ENCODE peak calls at places on chromosomes 4 and X, in eight cellular contexts. I is astrocyte, H is endothelial cell of umbilical vein, S is neural progenitor cell, Z is kidney, U is breast epithelium, Y is osteoblast, X is tibial artery. J is an unnamed sample.

GRCh38 chr4:173529505-173530325 is at the start of gene HAND2:
- DNase-seq in I (no peak), Y (peak; percentile 98), Z (no peak), H (no peak), S (peak; percentile 83), X (peak; percentile 92), U (no peak), J (peak; percentile 57)

GRCh38 chr4:177182156-177182555 is 127.5 kb upstream of the NEIL3 start:
- DNase-seq in X (no peak), Y (no peak), S (no peak), H (no peak), U (no peak), I (peak; percentile 58), Z (no peak), J (no peak)

GRCh38 chrX:44431206-44431605 is 87.7 kb upstream of the EFHC2 start:
- DNase-seq in H (no peak), S (no peak), X (no peak), Z (no peak), U (no peak), I (peak; percentile 41), Y (peak; percentile 81), J (no peak)

GRCh38 chr4:15586046-15586445 is 69.1 kb downstream of the FBXL5 start:
- DNase-seq in X (no peak), S (no peak), Y (no peak), H (no peak), U (no peak), Z (no peak), I (no peak), J (no peak)

GRCh38 chr4:2798399-2799301 is 5.8 kb downstream of the SH3BP2 start:
- DNase-seq in H (peak; percentile 83), U (no peak), Y (peak; percentile 62), I (no peak), X (peak; percentile 81), Z (peak; percentile 92), S (peak; percentile 4), J (peak; percentile 75)

GRCh38 chr4:109981936-109982335 is 69.3 kb downstream of the EGF start:
- DNase-seq in S (no peak), Z (no peak), H (no peak), Y (no peak), X (no peak), I (no peak), U (no peak), J (no peak)

GRCh38 chrX:101303790-101304189 is 12.7 kb upstream of the TAF7L start:
- DNase-seq in Y (no peak), U (no peak), X (no peak), S (no peak), I (no peak), H (no peak), Z (no peak), J (no peak)

GRCh38 chrX:128975716-128976115 is 547.6 kb downstream of the SMARCA1 start:
- DNase-seq in U (no peak), S (peak; percentile 68), X (no peak), Z (no peak), H (peak; percentile 3), I (no peak), Y (no peak), J (peak; percentile 68)

GRCh38 chr4:7186081-7186480 is 6.3 kb upstream of the SORCS2 start:
- DNase-seq in X (peak; percentile 53), U (peak; percentile 36), H (no peak), S (peak; percentile 55), Z (peak; percentile 45), Y (peak; percentile 87), I (no peak), J (no peak)

GRCh38 chrX:10900585-10901289 is 210.4 kb upstream of the HCCS start:
- DNase-seq in Y (no peak), I (peak; percentile 72), H (no peak), U (no peak), X (no peak), Z (no peak), S (no peak), J (no peak)

GRCh38 chr4:147453561-147454141 is 27.2 kb upstream of the EDNRA start:
- DNase-seq in Z (no peak), S (no peak), H (no peak), X (no peak), U (no peak), Y (no peak), I (peak; percentile 25), J (no peak)

GRCh38 chr4:186297013-186297645 is 31.1 kb downstream of the F11 start:
- DNase-seq in I (peak; percentile 24), S (peak; percentile 56), X (no peak), Z (no peak), H (peak; percentile 51), Y (peak; percentile 92), U (no peak), J (no peak)

DNA sequence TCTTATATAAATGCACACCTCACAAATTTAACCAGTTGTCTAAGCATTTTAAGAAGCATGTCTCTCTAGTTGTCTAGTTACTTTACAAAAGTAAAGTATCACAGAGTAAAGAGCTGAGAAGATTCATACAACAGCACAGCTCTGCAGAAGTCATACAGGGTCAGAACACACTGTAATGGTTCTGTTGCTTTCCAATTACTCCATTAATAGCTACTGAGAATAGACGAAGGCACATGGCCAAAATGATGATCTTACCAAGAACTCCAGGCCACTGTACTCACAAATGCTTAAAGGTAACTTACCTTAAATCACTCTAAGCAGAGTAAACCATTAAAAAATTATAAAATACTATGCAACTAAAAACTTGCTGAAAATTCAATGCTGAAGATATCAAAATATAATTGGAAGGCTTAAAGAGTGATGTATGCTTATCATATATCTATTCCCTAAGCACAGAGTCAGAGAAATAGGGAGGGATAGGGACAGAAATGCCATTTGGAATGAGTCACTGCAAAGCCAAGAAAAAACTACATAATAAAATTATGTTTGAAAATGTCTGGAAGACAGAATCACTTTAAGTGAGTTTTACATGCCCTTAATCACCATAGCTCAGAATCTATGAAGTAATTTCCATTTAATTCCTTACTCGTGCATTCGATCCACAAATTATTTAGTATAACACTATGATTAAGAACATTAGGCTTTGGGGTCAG is 71.0 kb downstream of the DDX60L start:
- DNase-seq in H (peak; percentile 59), S (no peak), I (peak; percentile 41), Y (no peak), Z (no peak), X (no peak), U (no peak), J (no peak)
- H3K27ac ChIP-seq in H (peak overlapping the region; percentile 72), S (no peak overlapping the region), I (peak overlapping the region; percentile 87), Y (peak overlapping the region; percentile 98), Z (no peak overlapping the region), X (no peak overlapping the region), U (peak overlapping the region; percentile 54), J (no peak overlapping the region)

GRCh38 chrX:13372203-13372980 is 52.5 kb upstream of the ATXN3L start:
- DNase-seq in U (no peak), X (no peak), Z (no peak), Y (no peak), S (no peak), I (no peak), H (no peak), J (no peak)

GRCh38 chrX:13373807-13374187 is 53.9 kb upstream of the ATXN3L start:
- DNase-seq in I (peak; percentile 89), U (no peak), Y (peak; percentile 46), X (no peak), S (no peak), H (peak; percentile 21), Z (no peak), J (no peak)

GRCh38 chrX:13371191-13371590 is 51.3 kb upstream of the ATXN3L start:
- DNase-seq in S (no peak), I (no peak), Y (no peak), Z (no peak), X (no peak), H (no peak), U (no peak), J (no peak)

GRCh38 chrX:13374364-13374763 is 54.5 kb upstream of the ATXN3L start:
- DNase-seq in Y (no peak), X (no peak), S (no peak), I (no peak), Z (no peak), U (no peak), H (no peak), J (no peak)

DNA sequence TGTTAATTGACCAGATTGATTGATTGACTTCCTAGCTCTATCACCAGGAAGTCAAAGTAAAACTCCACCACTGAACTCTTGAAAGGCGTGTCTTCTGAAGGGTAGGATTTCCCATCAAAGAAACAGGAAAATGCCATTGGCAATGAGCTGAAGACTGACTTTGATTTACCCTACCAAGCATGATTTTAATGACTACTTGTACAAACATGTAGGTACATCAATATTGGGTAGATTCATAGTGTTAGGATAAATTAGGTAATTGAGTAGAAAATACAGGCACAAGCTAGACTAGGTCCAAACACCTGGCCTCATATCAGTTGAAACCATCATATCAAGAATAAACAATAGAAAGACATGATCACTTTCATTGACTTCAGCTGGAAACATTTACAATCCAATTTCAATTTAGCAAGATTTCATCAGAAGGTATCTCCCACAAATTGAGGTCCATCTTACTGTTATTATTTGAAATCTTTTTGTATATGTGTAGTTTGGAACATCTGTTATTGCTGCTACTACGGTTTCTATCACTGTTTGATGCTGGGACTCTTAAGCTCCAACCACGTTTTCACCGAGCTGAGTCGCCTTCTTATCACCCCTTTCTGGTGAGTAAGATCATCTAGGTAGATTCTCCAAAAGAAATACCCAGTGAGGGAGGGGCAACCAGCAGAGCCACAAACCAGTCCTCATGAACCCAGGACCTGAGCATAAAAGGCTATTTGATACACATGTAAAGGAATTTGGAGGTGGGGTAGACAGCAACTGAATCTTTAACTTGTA is 53.4 kb upstream of the ATXN3L start:
- DNase-seq in S (no peak), H (no peak), Y (peak; percentile 48), U (no peak), X (no peak), Z (no peak), I (peak; percentile 69), J (no peak)
- H3K4me3 ChIP-seq in S (no peak overlapping the region), H (no peak overlapping the region), Y (no peak overlapping the region), U (no peak overlapping the region), X (no peak overlapping the region), Z (no peak overlapping the region), I (no peak overlapping the region), J (no peak overlapping the region)

DNA sequence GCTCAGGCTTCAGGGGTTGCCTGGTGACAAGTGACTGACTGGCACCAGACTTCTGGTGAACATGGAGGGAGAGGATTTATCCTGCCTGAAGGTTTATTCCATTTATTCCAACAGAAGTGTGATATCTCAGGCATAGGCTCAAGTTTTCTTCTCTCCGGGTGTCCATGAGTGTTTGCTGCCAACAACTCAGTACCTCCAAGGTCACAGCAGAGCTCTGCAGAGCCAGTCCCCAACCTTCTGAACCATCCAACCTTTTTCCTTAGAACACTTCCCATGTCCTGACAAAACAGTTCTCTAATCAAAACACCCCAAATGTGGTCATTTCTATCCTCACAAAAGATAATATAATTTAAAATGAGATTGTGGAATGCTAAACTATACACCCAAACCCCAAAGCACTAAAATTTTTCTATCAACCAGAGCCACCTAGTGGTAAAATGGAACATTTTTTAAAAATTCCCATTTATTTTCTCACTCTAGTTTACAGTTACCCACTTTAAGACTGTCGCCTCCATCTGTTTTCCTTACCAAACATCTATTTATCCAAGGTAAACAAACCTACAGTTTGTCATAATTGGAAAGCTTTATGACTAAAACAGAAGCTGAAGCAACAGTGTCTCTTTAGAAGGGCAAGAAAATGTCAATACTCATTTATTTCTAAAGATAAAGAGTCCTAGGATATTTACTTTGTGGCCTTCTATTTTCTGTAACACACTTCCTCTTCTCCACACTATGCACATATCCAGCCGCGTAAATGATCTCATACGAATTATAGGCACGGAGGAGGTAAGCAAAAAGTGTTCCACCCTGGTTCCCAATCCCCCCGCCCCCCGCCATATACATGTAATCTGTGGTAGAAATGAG is 39.5 kb downstream of the TMEM154 start:
- DNase-seq in Y (peak; percentile 60), U (no peak), S (peak; percentile 19), I (no peak), X (no peak), Z (no peak), H (peak; percentile 30), J (peak; percentile 19)
- H3K27ac ChIP-seq in Y (no peak overlapping the region), U (no peak overlapping the region), S (no peak overlapping the region), I (no peak overlapping the region), X (no peak overlapping the region), Z (no peak overlapping the region), H (no peak overlapping the region), J (no peak overlapping the region)

GRCh38 chr4:106690487-106690886 is 321.9 kb upstream of the GIMD1 start:
- DNase-seq in H (peak; percentile 86), S (no peak), X (no peak), Y (peak; percentile 84), Z (no peak), I (peak; percentile 65), U (no peak), J (no peak)
- H3K4me3 ChIP-seq in H (no peak overlapping the region), S (no peak overlapping the region), X (no peak overlapping the region), Y (no peak overlapping the region), Z (no peak overlapping the region), I (no peak overlapping the region), U (no peak overlapping the region), J (no peak overlapping the region)

J was measured in pancreas.